ENCODE peak calls at places on chromosome 16, in seven cellular contexts. Y, G, T, P, V, A and B are unnamed samples.

GRCh38 chr16:3067929-3068288 is 2.5 kb downstream of the IL32 start:
- DNase-seq in G (no peak), A (peak), Y (no peak), T (no peak), P (no peak), V (no peak), B (no peak)

GRCh38 chr16:85416267-85417109 is 196.6 kb upstream of the GSE1 start:
- DNase-seq in Y (peak), T (peak), P (peak), A (peak), V (no peak), G (peak), B (peak)

GRCh38 chr16:1038932-1039331 is 33.6 kb upstream of the SSTR5 start:
- DNase-seq in P (no peak), Y (no peak), T (no peak), G (no peak), V (no peak), A (no peak), B (no peak)

GRCh38 chr16:31016018-31016417 is 5.6 kb upstream of the STX1B start:
- DNase-seq in T (no peak), Y (no peak), V (no peak), P (no peak), G (no peak), A (no peak), B (no peak)

GRCh38 chr16:50692999-50693781 is at the start of gene NOD2:
- DNase-seq in Y (no peak), P (peak), V (no peak), G (no peak), A (no peak), T (no peak), B (peak)

GRCh38 chr16:56357291-56357764 is 68.0 kb downstream of the AMFR start:
- DNase-seq in A (no peak), G (no peak), V (no peak), T (no peak), Y (peak), P (peak), B (no peak)

GRCh38 chr16:13479549-13479948 is 440.4 kb upstream of the ERCC4 start:
- DNase-seq in V (no peak), Y (no peak), A (no peak), G (no peak), P (no peak), T (no peak), B (no peak)

GRCh38 chr16:27706803-27707685 is 157.1 kb downstream of the KATNIP start:
- DNase-seq in T (no peak), P (no peak), Y (no peak), A (no peak), V (no peak), G (no peak), B (no peak)

GRCh38 chr16:30033270-30033669 is 2.2 kb upstream of the TLCD3B start:
- DNase-seq in G (no peak), V (no peak), P (no peak), Y (no peak), A (no peak), T (no peak), B (no peak)

GRCh38 chr16:82108101-82108500 is 61.9 kb downstream of the MPHOSPH6 start:
- DNase-seq in T (no peak), G (no peak), V (no peak), P (no peak), A (no peak), Y (no peak), B (no peak)

GRCh38 chr16:73864868-73865267 is 431.7 kb upstream of the PSMD7 start:
- DNase-seq in P (no peak), G (no peak), A (no peak), Y (no peak), V (peak), T (no peak), B (no peak)

GRCh38 chr16:2748757-2749455 is 3.5 kb upstream of the SRRM2 start:
- DNase-seq in G (no peak), V (no peak), A (no peak), P (no peak), Y (no peak), T (no peak), B (no peak)

GRCh38 chr16:82605863-82606620 is 20.7 kb upstream of the CDH13 start:
- DNase-seq in A (no peak), V (no peak), T (no peak), G (no peak), Y (peak), P (no peak), B (no peak)

GRCh38 chr16:27728691-27729090 is 178.7 kb downstream of the KATNIP start:
- DNase-seq in P (no peak), A (no peak), Y (no peak), T (no peak), V (no peak), G (no peak), B (no peak)

GRCh38 chr16:66656547-66656946 is 40.0 kb downstream of the CMTM4 start:
- DNase-seq in V (no peak), A (no peak), G (no peak), P (no peak), T (no peak), Y (peak), B (no peak)

GRCh38 chr16:58814348-58814801 is 80.3 kb upstream of the GOT2 start:
- DNase-seq in P (peak), T (peak), G (no peak), A (no peak), V (peak), Y (peak), B (no peak)

GRCh38 chr16:88374736-88375135 is 8.0 kb upstream of the ZNF469 start:
- DNase-seq in A (no peak), Y (no peak), P (no peak), V (no peak), T (no peak), G (no peak), B (no peak)

GRCh38 chr16:57683599-57684545 is 10.7 kb upstream of the DRC7 start:
- DNase-seq in T (no peak), Y (no peak), P (no peak), V (no peak), A (no peak), G (no peak), B (no peak)

GRCh38 chr16:11218324-11218962 is 37.6 kb downstream of the SOCS1 start:
- DNase-seq in A (no peak), P (no peak), Y (no peak), G (no peak), T (no peak), V (no peak), B (no peak)

GRCh38 chr16:56910654-56911539 is 21.0 kb upstream of the HERPUD1 start:
- DNase-seq in V (no peak), Y (peak), G (no peak), P (no peak), T (no peak), A (no peak), B (no peak)

GRCh38 chr16:79042886-79043285 is 557.7 kb downstream of the MAF start:
- DNase-seq in V (no peak), Y (no peak), P (no peak), A (peak), G (no peak), T (no peak), B (no peak)

GRCh38 chr16:10827691-10828341 is 9.2 kb upstream of the TVP23A start:
- DNase-seq in T (no peak), P (no peak), V (peak), Y (peak), G (no peak), A (no peak), B (no peak)

GRCh38 chr16:31568577-31569359 is 41.1 kb downstream of the AHSP start:
- DNase-seq in Y (peak), T (no peak), A (no peak), V (no peak), P (peak), G (no peak), B (no peak)

GRCh38 chr16:65176603-65177002 is 54.7 kb upstream of the CDH11 start:
- DNase-seq in G (no peak), A (no peak), Y (peak), V (no peak), P (no peak), T (no peak), B (no peak)

GRCh38 chr16:73199214-73199613 is 151.3 kb upstream of the ZFHX3 start:
- DNase-seq in Y (no peak), A (no peak), P (no peak), V (no peak), T (no peak), G (no peak), B (no peak)

GRCh38 chr16:85331685-85332084 is 219.4 kb upstream of the CIBAR2 start:
- DNase-seq in Y (no peak), T (no peak), P (no peak), A (no peak), V (no peak), G (no peak), B (no peak)

GRCh38 chr16:25135239-25135878 is 23.8 kb downstream of the LCMT1 start:
- DNase-seq in T (no peak), G (no peak), Y (peak), A (no peak), V (no peak), P (no peak), B (no peak)

GRCh38 chr16:81035975-81036750 is 521 bp downstream of the ATMIN start:
- DNase-seq in A (peak), Y (peak), P (peak), V (no peak), G (no peak), T (peak), B (no peak)

GRCh38 chr16:642189-643049 is 791 bp downstream of the MCRIP2 start:
- DNase-seq in T (no peak), V (no peak), G (no peak), P (peak), Y (peak), A (no peak), B (no peak)

GRCh38 chr16:89670496-89671431 is 13.1 kb downstream of the SPATA33 start:
- DNase-seq in A (no peak), Y (peak), V (no peak), P (no peak), G (no peak), T (no peak), B (no peak)

GRCh38 chr16:64627781-64628180 is 494.1 kb downstream of the CDH11 start:
- DNase-seq in P (no peak), G (no peak), T (no peak), A (no peak), V (no peak), Y (no peak), B (no peak)

GRCh38 chr16:8194795-8195194 is 395.5 kb downstream of the TMEM114 start:
- DNase-seq in G (no peak), A (no peak), P (peak), Y (no peak), T (no peak), V (no peak), B (no peak)

GRCh38 chr16:7390974-7391373 is 58.3 kb downstream of the RBFOX1 start:
- DNase-seq in V (no peak), P (no peak), G (no peak), Y (no peak), A (no peak), T (no peak), B (no peak)

GRCh38 chr16:85685251-85685650 is 3.5 kb downstream of the GINS2 start:
- DNase-seq in V (no peak), T (no peak), G (no peak), Y (no peak), P (no peak), A (no peak), B (no peak)

GRCh38 chr16:58510776-58511628 is 4.3 kb upstream of the SETD6 start:
- DNase-seq in P (peak), Y (no peak), T (no peak), V (no peak), G (no peak), A (no peak), B (no peak)

GRCh38 chr16:57266531-57267268 is 17.8 kb downstream of the PLLP start:
- DNase-seq in G (no peak), Y (no peak), T (no peak), V (no peak), P (no peak), A (peak), B (no peak)